ENCODE peak calls at places on chromosomes 6 and 20, in six cellular contexts. One of them, this sample, is unnamed.

GRCh38 chr6:53287336-53288225 is 61.2 kb downstream of the ELOVL5 start:
- DNase-seq in GM12891: no peak
- DNase-seq in GM12878: no peak
- DNase-seq in H1: no peak
- DNase-seq in HepG2: no peak
- DNase-seq in K562: no peak
- DNase-seq in this sample: no peak

GRCh38 chr6:4969609-4970285 is 34.1 kb downstream of the RPP40 start:
- DNase-seq in GM12878: no peak
- DNase-seq in GM12891: no peak
- DNase-seq in H1: no peak
- DNase-seq in HepG2: no peak
- DNase-seq in K562: no peak
- DNase-seq in this sample: no peak

GRCh38 chr6:17156112-17156921 is 54.5 kb downstream of the STMND1 start:
- DNase-seq in K562: peak; percentile 63
- DNase-seq in GM12878: peak; percentile 20
- DNase-seq in GM12891: peak; percentile 15
- DNase-seq in HepG2: peak; percentile 75
- DNase-seq in H1: peak; percentile 15
- DNase-seq in this sample: no peak

GRCh38 chr6:152575621-152576150 is 61.5 kb downstream of the SYNE1 start:
- DNase-seq in K562: no peak
- DNase-seq in GM12891: no peak
- DNase-seq in GM12878: no peak
- DNase-seq in HepG2: no peak
- DNase-seq in H1: no peak
- DNase-seq in this sample: no peak

GRCh38 chr6:15523679-15524630 is 138.9 kb downstream of the DTNBP1 start:
- DNase-seq in K562: no peak
- DNase-seq in H1: no peak
- DNase-seq in HepG2: no peak
- DNase-seq in GM12891: no peak
- DNase-seq in GM12878: no peak
- DNase-seq in this sample: no peak

GRCh38 chr6:85887467-85887866 is 244.8 kb upstream of the SYNCRIP start:
- DNase-seq in GM12891: no peak
- DNase-seq in HepG2: no peak
- DNase-seq in K562: no peak
- DNase-seq in GM12878: no peak
- DNase-seq in H1: no peak
- DNase-seq in this sample: no peak

GRCh38 chr6:160041608-160042007 is 72.7 kb downstream of the IGF2R start:
- DNase-seq in HepG2: peak; percentile 22
- DNase-seq in GM12878: no peak
- DNase-seq in GM12891: no peak
- DNase-seq in K562: no peak
- DNase-seq in H1: no peak
- DNase-seq in this sample: no peak

GRCh38 chr20:59495166-59495565 is 109.2 kb upstream of the PHACTR3 start:
- DNase-seq in HepG2: no peak
- DNase-seq in GM12891: no peak
- DNase-seq in GM12878: no peak
- DNase-seq in H1: no peak
- DNase-seq in K562: no peak
- DNase-seq in this sample: no peak

GRCh38 chr6:132132911-132133639 is 181.9 kb upstream of the CCN2 start:
- DNase-seq in GM12891: no peak
- DNase-seq in HepG2: no peak
- DNase-seq in GM12878: no peak
- DNase-seq in K562: no peak
- DNase-seq in H1: no peak
- DNase-seq in this sample: no peak

GRCh38 chr6:73675466-73676098 is 20.4 kb upstream of the CD109 start:
- DNase-seq in GM12878: no peak
- DNase-seq in HepG2: peak; percentile 71
- DNase-seq in K562: peak; percentile 77
- DNase-seq in H1: no peak
- DNase-seq in GM12891: no peak
- DNase-seq in this sample: no peak

GRCh38 chr20:60372282-60372681 is 414.1 kb downstream of the CDH26 start:
- DNase-seq in GM12878: no peak
- DNase-seq in H1: no peak
- DNase-seq in K562: no peak
- DNase-seq in HepG2: no peak
- DNase-seq in GM12891: no peak
- DNase-seq in this sample: no peak

GRCh38 chr6:111201155-111201554 is 113.9 kb downstream of the SLC16A10 start:
- DNase-seq in K562: no peak
- DNase-seq in H1: no peak
- DNase-seq in GM12891: no peak
- DNase-seq in GM12878: no peak
- DNase-seq in HepG2: no peak
- DNase-seq in this sample: no peak

GRCh38 chr20:2539341-2539740 is 3.0 kb downstream of the TMC2 start:
- DNase-seq in GM12878: no peak
- DNase-seq in H1: no peak
- DNase-seq in K562: no peak
- DNase-seq in HepG2: peak; percentile 40
- DNase-seq in GM12891: no peak
- DNase-seq in this sample: no peak

GRCh38 chr6:152271681-152272464 is 365.3 kb downstream of the SYNE1 start:
- DNase-seq in GM12891: no peak
- DNase-seq in H1: no peak
- DNase-seq in HepG2: no peak
- DNase-seq in GM12878: peak; percentile 13
- DNase-seq in K562: no peak
- DNase-seq in this sample: no peak

GRCh38 chr20:22590662-22591061 is 6.3 kb upstream of the FOXA2 start:
- DNase-seq in GM12878: no peak
- DNase-seq in HepG2: no peak
- DNase-seq in GM12891: no peak
- DNase-seq in K562: no peak
- DNase-seq in H1: no peak
- DNase-seq in this sample: no peak

GRCh38 chr20:6519556-6519955 is 247.9 kb upstream of the BMP2 start:
- DNase-seq in GM12891: no peak
- DNase-seq in GM12878: no peak
- DNase-seq in H1: no peak
- DNase-seq in HepG2: no peak
- DNase-seq in K562: no peak
- DNase-seq in this sample: no peak

GRCh38 chr6:68159433-68159832 is 475.6 kb upstream of the ADGRB3 start:
- DNase-seq in GM12891: no peak
- DNase-seq in HepG2: no peak
- DNase-seq in GM12878: peak; percentile 3
- DNase-seq in H1: no peak
- DNase-seq in K562: no peak
- DNase-seq in this sample: no peak

GRCh38 chr6:1552296-1552761 is 57.4 kb upstream of the FOXC1 start:
- DNase-seq in K562: peak; percentile 27
- DNase-seq in H1: no peak
- DNase-seq in HepG2: peak; percentile 25
- DNase-seq in GM12891: no peak
- DNase-seq in GM12878: no peak
- DNase-seq in this sample: no peak

GRCh38 chr6:107344383-107344782 is 115.0 kb downstream of the PDSS2 start:
- DNase-seq in GM12891: no peak
- DNase-seq in HepG2: no peak
- DNase-seq in GM12878: no peak
- DNase-seq in K562: no peak
- DNase-seq in H1: no peak
- DNase-seq in this sample: no peak

GRCh38 chr20:45983279-45983743 is 11.3 kb upstream of the ZNF335 start:
- DNase-seq in H1: no peak
- DNase-seq in GM12891: no peak
- DNase-seq in HepG2: no peak
- DNase-seq in GM12878: no peak
- DNase-seq in K562: peak; percentile 35
- DNase-seq in this sample: no peak

GRCh38 chr6:4913705-4914411 is 90.0 kb downstream of the RPP40 start:
- DNase-seq in HepG2: no peak
- DNase-seq in GM12878: no peak
- DNase-seq in GM12891: no peak
- DNase-seq in H1: no peak
- DNase-seq in K562: no peak
- DNase-seq in this sample: no peak

GRCh38 chr6:73339340-73339739 is 14.7 kb downstream of the DPPA5 start:
- DNase-seq in GM12878: no peak
- DNase-seq in HepG2: no peak
- DNase-seq in K562: no peak
- DNase-seq in H1: no peak
- DNase-seq in GM12891: no peak
- DNase-seq in this sample: no peak

GRCh38 chr20:5171074-5171789 is 44.4 kb downstream of the CDS2 start:
- DNase-seq in H1: no peak
- DNase-seq in GM12878: no peak
- DNase-seq in GM12891: no peak
- DNase-seq in K562: no peak
- DNase-seq in HepG2: no peak
- DNase-seq in this sample: no peak

GRCh38 chr6:109977791-109978173 is 329 bp upstream of the GPR6 start:
- DNase-seq in HepG2: no peak
- DNase-seq in K562: no peak
- DNase-seq in GM12878: no peak
- DNase-seq in H1: no peak
- DNase-seq in GM12891: no peak
- DNase-seq in this sample: no peak

GRCh38 chr20:33169176-33169794 is 1.3 kb downstream of the BPIFA2 start:
- DNase-seq in GM12878: no peak
- DNase-seq in HepG2: peak; percentile 29
- DNase-seq in H1: no peak
- DNase-seq in K562: peak; percentile 59
- DNase-seq in GM12891: no peak
- DNase-seq in this sample: no peak

GRCh38 chr6:31597006-31597405 is 4.2 kb upstream of the NCR3 start:
- DNase-seq in GM12891: no peak
- DNase-seq in HepG2: peak; percentile 61
- DNase-seq in GM12878: no peak
- DNase-seq in H1: no peak
- DNase-seq in K562: peak; percentile 74
- DNase-seq in this sample: no peak

GRCh38 chr6:15370730-15371129 is 124.9 kb downstream of the JARID2 start:
- DNase-seq in HepG2: no peak
- DNase-seq in GM12891: no peak
- DNase-seq in GM12878: no peak
- DNase-seq in H1: no peak
- DNase-seq in K562: no peak
- DNase-seq in this sample: no peak

GRCh38 chr20:63651942-63652191 is 1.4 kb downstream of the STMN3 start:
- DNase-seq in H1: no peak
- DNase-seq in K562: peak; percentile 63
- DNase-seq in GM12891: no peak
- DNase-seq in GM12878: no peak
- DNase-seq in HepG2: no peak
- DNase-seq in this sample: no peak

GRCh38 chr6:156526081-156526480 is 251.1 kb upstream of the ARID1B start:
- DNase-seq in H1: no peak
- DNase-seq in GM12891: no peak
- DNase-seq in GM12878: no peak
- DNase-seq in HepG2: no peak
- DNase-seq in K562: no peak
- DNase-seq in this sample: no peak
- TF ChIP-seq POLR2AphosphoS5 in H1: no peak
- TF ChIP-seq POLR2AphosphoS5 in GM12891: no peak
- TF ChIP-seq POLR2AphosphoS5 in GM12878: no peak
- TF ChIP-seq POLR2AphosphoS5 in HepG2: no peak
- TF ChIP-seq POLR2AphosphoS5 in K562: no peak
- TF ChIP-seq POLR2AphosphoS5 in this sample: no peak

GRCh38 chr6:24935753-24936152 is at the start of gene RIPOR2:
- DNase-seq in GM12891: no peak
- DNase-seq in GM12878: no peak
- DNase-seq in H1: no peak
- DNase-seq in HepG2: no peak
- DNase-seq in K562: no peak
- DNase-seq in this sample: no peak
- TF ChIP-seq TAF1 in GM12891: peak; percentile 52
- TF ChIP-seq TAF1 in GM12878: peak; percentile 62
- TF ChIP-seq TAF1 in H1: peak; percentile 54
- TF ChIP-seq TAF1 in HepG2: no peak
- TF ChIP-seq TAF1 in K562: no peak
- TF ChIP-seq TAF1 in this sample: peak; percentile 55

GRCh38 chr6:96923871-96924493 is 546 bp upstream of the KLHL32 start:
- DNase-seq in GM12878: no peak
- DNase-seq in HepG2: peak; percentile 46
- DNase-seq in H1: peak; percentile 38
- DNase-seq in GM12891: no peak
- DNase-seq in K562: no peak
- DNase-seq in this sample: no peak
- TF ChIP-seq POLR2A in GM12878: peak; percentile 83
- TF ChIP-seq POLR2A in HepG2: peak; percentile 79
- TF ChIP-seq POLR2A in H1: peak; percentile 53
- TF ChIP-seq POLR2A in GM12891: no peak
- TF ChIP-seq POLR2A in K562: peak; percentile 84
- TF ChIP-seq POLR2A in this sample: peak; percentile 58

DNA sequence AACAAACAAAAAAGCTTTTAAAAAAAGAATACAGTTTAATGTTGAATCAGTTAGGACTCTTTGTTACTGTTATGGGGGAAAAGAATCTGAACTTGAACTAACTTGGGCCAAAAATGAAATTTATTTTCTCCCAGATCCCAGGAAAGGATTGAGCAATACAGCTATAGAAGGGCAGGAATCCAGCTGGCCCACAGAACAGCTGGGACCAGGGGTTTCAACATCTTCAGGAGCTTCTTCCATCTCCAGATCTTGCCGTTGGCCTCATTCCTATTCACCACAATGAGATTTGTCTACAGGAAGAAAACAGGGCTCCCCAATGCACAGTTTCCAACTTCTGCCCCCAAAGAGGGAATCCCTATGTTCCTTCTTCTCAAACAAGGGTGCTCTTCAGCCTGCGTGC is 43.2 kb upstream of the AKAP12 start:
- DNase-seq in K562: no peak
- DNase-seq in HepG2: no peak
- DNase-seq in GM12891: no peak
- DNase-seq in H1: no peak
- DNase-seq in GM12878: no peak
- DNase-seq in this sample: no peak
- TF ChIP-seq POLR2AphosphoS5 in K562: no peak
- TF ChIP-seq POLR2AphosphoS5 in HepG2: no peak
- TF ChIP-seq POLR2AphosphoS5 in GM12891: no peak
- TF ChIP-seq POLR2AphosphoS5 in H1: no peak
- TF ChIP-seq POLR2AphosphoS5 in GM12878: no peak
- TF ChIP-seq POLR2AphosphoS5 in this sample: no peak

GRCh38 chr20:9186396-9186795 is 117.5 kb downstream of the PLCB4 start:
- DNase-seq in GM12878: no peak
- DNase-seq in HepG2: no peak
- DNase-seq in K562: no peak
- DNase-seq in H1: no peak
- DNase-seq in GM12891: no peak
- DNase-seq in this sample: no peak
- TF ChIP-seq TAF1 in GM12878: no peak
- TF ChIP-seq TAF1 in HepG2: no peak
- TF ChIP-seq TAF1 in K562: no peak
- TF ChIP-seq TAF1 in H1: no peak
- TF ChIP-seq TAF1 in GM12891: no peak
- TF ChIP-seq TAF1 in this sample: no peak